ENCODE peak calls at places on chromosomes 1 and 21, in six cellular contexts. Z, F, Y, P, W and M are unnamed samples.

GRCh38 chr1:230661976-230662375 is 19.7 kb downstream of the COG2 start:
- DNase-seq in Z (no peak), F (no peak), Y (no peak), P (no peak), W (no peak), M (no peak)

GRCh38 chr1:56910441-56910985 is 55.3 kb downstream of the C8B start:
- DNase-seq in Z (no peak), F (no peak), Y (no peak), P (peak), W (no peak), M (no peak)

GRCh38 chr21:43726686-43727570 is 8.0 kb downstream of the PDXK start:
- DNase-seq in Z (no peak), F (no peak), Y (no peak), P (no peak), W (no peak), M (no peak)

GRCh38 chr1:228666686-228667085 is 68.6 kb upstream of the RHOU start:
- DNase-seq in Z (no peak), F (no peak), Y (no peak), P (no peak), W (no peak), M (no peak)

GRCh38 chr1:160375788-160376524 is 9.1 kb downstream of the NHLH1 start:
- DNase-seq in Z (peak), F (no peak), Y (no peak), P (no peak), W (no peak), M (no peak)

GRCh38 chr1:112231331-112231730 is 164.7 kb upstream of the CTTNBP2NL start:
- DNase-seq in Z (no peak), F (no peak), Y (no peak), P (no peak), W (no peak), M (no peak)

GRCh38 chr1:205782627-205783470 is 7.6 kb upstream of the RAB29 start:
- DNase-seq in Z (no peak), F (no peak), Y (no peak), P (no peak), W (no peak), M (no peak)

GRCh38 chr1:147246910-147247655 is 4.6 kb downstream of the CHD1L start:
- DNase-seq in Z (no peak), F (no peak), Y (no peak), P (no peak), W (no peak), M (no peak)

GRCh38 chr1:22969224-22969829 is 3.3 kb downstream of the LACTBL1 start:
- DNase-seq in Z (peak), F (peak), Y (peak), P (no peak), W (peak), M (peak)

DNA sequence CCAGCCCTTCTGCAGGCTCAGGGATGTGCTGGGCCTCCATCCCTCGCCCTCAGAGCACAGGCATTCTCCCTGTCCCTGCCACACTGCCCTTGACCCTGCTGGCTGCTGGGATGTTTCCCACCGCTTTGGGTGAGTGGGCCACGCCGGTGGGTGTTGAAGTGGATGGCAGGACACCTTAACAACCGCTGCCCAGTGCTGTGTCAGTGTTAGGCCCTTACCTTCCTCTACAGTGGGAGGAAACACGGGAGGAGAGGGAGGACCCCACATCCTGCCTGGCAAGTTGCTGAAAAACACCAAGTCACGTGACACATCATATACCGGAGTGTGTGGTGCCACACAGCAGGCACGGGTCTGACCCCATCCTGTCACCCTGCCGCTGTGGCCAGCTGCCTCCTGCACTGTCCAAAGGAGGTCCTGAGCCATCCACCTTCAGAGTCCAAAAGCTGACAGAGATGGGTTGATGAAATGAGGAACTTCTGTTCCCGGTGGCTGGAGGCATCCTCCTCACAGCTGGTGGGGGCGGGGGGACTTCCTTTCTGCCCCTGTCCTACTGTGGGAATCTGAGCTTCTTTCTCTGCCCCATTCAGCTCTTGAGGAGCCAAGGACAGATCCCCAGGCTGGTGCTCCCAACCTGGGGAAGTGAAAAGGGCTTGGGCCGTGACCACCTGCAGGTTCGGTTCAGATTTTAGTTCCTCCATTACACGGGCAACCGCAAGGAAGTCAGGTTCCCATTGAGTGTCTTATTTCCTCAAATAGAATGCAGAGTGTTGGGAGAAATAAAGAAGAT is 3.2 kb upstream of the THEMIS2 start:
- DNase-seq in Z (no peak), F (no peak), Y (no peak), P (no peak), W (no peak), M (no peak)
- H3K4me3 ChIP-seq in Z (no peak), F (no peak), Y (no peak), P (no peak), W (no peak), M (no peak)

GRCh38 chr1:204445860-204446412 is 34.3 kb upstream of the PPP1R15B start:
- DNase-seq in Z (peak), F (peak), Y (no peak), P (no peak), W (no peak), M (no peak)
- TF ChIP-seq CTCF in Z (peak), F (peak), Y (peak), P (no peak), W (no peak), M (peak)

DNA sequence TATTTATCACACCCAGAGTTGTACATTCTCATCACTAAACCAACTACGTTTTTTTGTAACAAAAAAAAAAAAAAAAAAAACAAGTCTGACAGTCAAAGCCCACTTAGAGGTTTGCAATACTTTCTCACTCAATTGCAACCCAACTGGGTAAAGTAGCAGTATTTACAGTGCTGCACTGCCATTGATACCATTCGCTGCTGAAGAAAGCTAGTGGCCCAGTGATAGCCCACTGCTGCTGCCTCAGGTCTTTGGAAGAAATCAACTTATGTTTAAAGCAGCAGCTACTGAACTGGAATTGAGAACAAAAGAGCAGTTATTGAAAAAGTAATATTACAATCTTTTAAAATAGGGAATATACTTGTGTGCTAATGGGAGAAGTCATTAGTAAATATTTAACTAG is 2.7 kb downstream of the HNRNPU start:
- DNase-seq in Z (no peak), F (peak), Y (no peak), P (no peak), W (no peak), M (no peak)
- H3K4me3 ChIP-seq in Z (peak), F (peak), Y (peak), P (peak), W (peak), M (peak)

GRCh38 chr1:6108937-6109636 is 63.4 kb downstream of the KCNAB2 start:
- DNase-seq in Z (peak), F (peak), Y (peak), P (no peak), W (peak), M (no peak)
- TF ChIP-seq CTCF in Z (peak), F (peak), Y (peak), P (peak), W (peak), M (peak)

DNA sequence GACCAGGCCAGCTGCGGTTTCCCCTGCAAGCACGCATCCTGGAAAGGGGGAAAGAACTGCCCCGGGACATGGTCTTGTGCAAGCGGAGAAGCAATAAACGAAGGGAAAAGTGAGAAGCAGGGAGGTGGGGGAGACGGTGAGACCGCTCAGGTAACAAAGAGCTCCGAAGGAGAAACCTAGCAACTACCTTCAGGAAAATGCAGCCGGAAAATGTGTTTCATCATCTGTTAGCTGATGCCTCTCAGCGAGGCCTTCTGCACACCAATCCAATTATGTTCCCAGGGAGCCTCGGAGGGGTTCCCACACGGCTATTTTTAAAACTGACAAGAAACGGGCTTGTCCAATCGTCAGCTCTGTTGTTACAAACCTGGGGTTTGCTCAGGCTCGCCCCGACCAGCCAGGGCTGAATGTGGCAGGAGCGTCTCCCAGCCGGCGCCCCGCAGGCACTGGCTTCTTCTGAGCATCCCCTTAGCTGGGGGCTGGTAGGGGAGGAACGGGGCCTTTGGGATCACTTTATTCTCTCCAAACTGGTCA is 3.4 kb downstream of the RIPK4 start:
- DNase-seq in Z (no peak), F (no peak), Y (no peak), P (no peak), W (peak), M (no peak)
- H3K4me3 ChIP-seq in Z (no peak), F (no peak), Y (no peak), P (no peak), W (peak), M (no peak)

GRCh38 chr1:79847715-79848114 is 841.2 kb upstream of the ADGRL4 start:
- DNase-seq in Z (peak), F (no peak), Y (no peak), P (no peak), W (no peak), M (no peak)

GRCh38 chr1:79848316-79848715 is 841.8 kb upstream of the ADGRL4 start:
- DNase-seq in Z (no peak), F (no peak), Y (no peak), P (no peak), W (no peak), M (no peak)

GRCh38 chr1:79849388-79849787 is 842.9 kb upstream of the ADGRL4 start:
- DNase-seq in Z (no peak), F (no peak), Y (no peak), P (no peak), W (no peak), M (no peak)

DNA sequence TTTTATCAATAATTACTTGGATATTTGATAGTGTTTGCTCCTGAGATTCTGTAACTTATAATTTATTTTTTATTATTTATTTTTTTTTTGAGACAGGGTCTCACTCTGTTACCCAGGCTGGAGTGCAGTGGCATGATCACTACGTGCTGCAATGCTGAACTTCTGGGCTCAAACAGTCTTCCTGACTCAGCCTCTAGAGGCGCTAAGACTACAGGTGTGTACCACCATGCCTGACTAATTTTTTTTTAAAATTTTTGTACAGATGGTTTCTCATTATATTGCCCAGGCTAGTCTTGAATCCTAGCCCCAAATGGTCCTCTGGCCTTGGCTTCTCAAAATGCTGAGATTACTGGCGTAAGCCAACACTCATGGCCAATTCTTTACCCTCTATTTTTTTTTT is 845.5 kb upstream of the ADGRL4 start:
- DNase-seq in Z (no peak), F (no peak), Y (no peak), P (no peak), W (no peak), M (no peak)
- TF ChIP-seq CTCF in Z (peak), F (no peak), Y (peak), P (no peak), W (no peak), M (no peak)

GRCh38 chr1:51469518-51469917 is 49.5 kb downstream of the EPS15 start:
- DNase-seq in Z (no peak), F (no peak), Y (no peak), P (no peak), W (no peak), M (no peak)
- H3K4me3 ChIP-seq in Z (no peak), F (no peak), Y (no peak), P (no peak), W (no peak), M (no peak)

GRCh38 chr1:106217765-106218164 is 838.7 kb upstream of the PRMT6 start:
- DNase-seq in Z (no peak), F (no peak), Y (no peak), P (no peak), W (no peak), M (no peak)
- TF ChIP-seq CTCF in Z (no peak), F (no peak), Y (peak), P (no peak), W (no peak), M (no peak)

GRCh38 chr1:36176151-36176949 is 20.4 kb downstream of the MAP7D1 start:
- DNase-seq in Z (no peak), F (no peak), Y (no peak), P (no peak), W (no peak), M (no peak)

GRCh38 chr1:36179220-36179600 is 23.2 kb downstream of the MAP7D1 start:
- DNase-seq in Z (no peak), F (no peak), Y (no peak), P (no peak), W (no peak), M (no peak)

GRCh38 chr1:36175137-36176095 is 19.5 kb downstream of the MAP7D1 start:
- DNase-seq in Z (peak), F (peak), Y (peak), P (peak), W (no peak), M (no peak)

GRCh38 chr1:36178479-36179219 is 22.7 kb downstream of the MAP7D1 start:
- DNase-seq in Z (no peak), F (no peak), Y (no peak), P (no peak), W (peak), M (no peak)

DNA sequence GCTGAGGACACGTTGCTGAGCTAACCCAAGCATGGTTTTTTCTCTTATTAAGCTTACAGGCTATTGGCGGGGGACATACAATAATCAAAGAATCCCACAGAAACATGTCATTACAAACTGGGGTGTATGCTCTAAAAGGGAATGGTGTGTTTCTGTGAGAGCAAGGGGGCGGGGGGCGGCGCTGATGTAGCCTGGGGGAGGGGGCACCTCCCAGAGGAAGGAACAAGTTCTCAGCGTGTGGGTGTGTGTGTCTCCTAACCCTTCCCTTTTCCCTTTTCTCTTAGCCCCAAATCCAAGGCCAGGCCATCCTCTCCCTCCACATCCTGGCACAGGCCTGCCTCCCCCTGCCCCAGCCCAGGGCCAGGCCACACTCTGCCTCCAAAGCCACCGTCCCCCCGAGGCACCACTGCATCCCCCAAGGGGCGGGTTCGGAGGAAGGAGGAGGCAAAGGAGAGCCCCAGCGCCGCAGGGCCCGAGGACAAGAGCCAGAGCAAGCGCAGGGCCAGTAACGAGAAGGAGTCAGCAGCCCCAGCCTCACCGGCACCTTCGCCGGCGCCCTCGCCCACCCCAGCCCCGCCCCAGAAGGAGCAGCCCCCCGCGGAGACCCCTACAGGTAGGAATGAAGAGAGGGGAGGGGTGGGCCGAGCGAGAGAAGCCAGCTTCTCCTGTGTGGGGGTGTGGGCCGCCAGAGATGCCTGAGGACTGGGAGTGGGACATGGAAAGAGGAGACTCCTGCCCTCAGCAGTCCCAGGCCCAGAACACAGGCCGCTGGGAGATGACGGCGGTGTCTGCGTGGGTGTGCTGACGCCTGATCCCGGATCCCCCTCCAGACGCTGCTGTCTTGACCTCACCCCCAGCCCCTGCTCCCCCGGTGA is 21.9 kb downstream of the MAP7D1 start:
- DNase-seq in Z (no peak), F (no peak), Y (no peak), P (no peak), W (no peak), M (no peak)
- H3K4me3 ChIP-seq in Z (no peak), F (no peak), Y (no peak), P (no peak), W (no peak), M (no peak)